ENCODE peak calls at places on chromosomes 16 and 17, in five cellular contexts. V is AG04450, R is fibroblast of the aortic adventitia, A is pancreas, D is upper lobe of left lung. S is an unnamed sample.
A peak's percentile ranks its signal among the peaks of the same experiment; 100 is the strongest.

GRCh38 chr16:69171325-69172095 is 15.5 kb upstream of the SNTB2 start:
- DNase-seq in V (peak; percentile 52), R (peak; percentile 76), A (no peak), D (no peak), S (peak; percentile 53)

GRCh38 chr17:72358465-72358864 is 237.6 kb downstream of the SOX9 start:
- DNase-seq in V (peak; percentile 66), R (peak; percentile 91), A (no peak), D (no peak), S (peak; percentile 81)

GRCh38 chr16:8878523-8878911 is 3.6 kb upstream of the LITAFD start:
- DNase-seq in V (peak; percentile 66), R (peak; percentile 32), A (no peak), D (no peak), S (peak; percentile 62)

GRCh38 chr16:23148513-23149266 is 562 bp downstream of the USP31 start:
- DNase-seq in V (no peak), R (peak; percentile 42), A (peak; percentile 87), D (peak; percentile 78), S (peak; percentile 47)

GRCh38 chr16:3922241-3922640 is 41.7 kb upstream of the CREBBP start:
- DNase-seq in V (no peak), R (no peak), A (no peak), D (no peak), S (no peak)

GRCh38 chr17:61127960-61128359 is 271.7 kb upstream of the TBX2 start:
- DNase-seq in V (no peak), R (no peak), A (no peak), D (no peak), S (no peak)

GRCh38 chr16:79897444-79898146 is 297.1 kb upstream of the MAF start:
- DNase-seq in V (no peak), R (no peak), A (no peak), D (no peak), S (peak; percentile 2)

GRCh38 chr17:58693208-58693607 is 806 bp downstream of the RAD51C start:
- DNase-seq in V (no peak), R (peak; percentile 32), A (no peak), D (no peak), S (no peak)

GRCh38 chr17:73307130-73307529 is 4.7 kb downstream of the CDC42EP4 start:
- DNase-seq in V (no peak), R (no peak), A (peak; percentile 85), D (peak; percentile 56), S (no peak)

GRCh38 chr16:55622930-55623561 is 32.7 kb upstream of the SLC6A2 start:
- DNase-seq in V (no peak), R (no peak), A (no peak), D (no peak), S (no peak)

GRCh38 chr16:47815655-47816054 is 340.1 kb downstream of the ABCC12 start:
- DNase-seq in V (no peak), R (no peak), A (no peak), D (no peak), S (peak; percentile 4)

GRCh38 chr16:69217433-69217832 is 30.5 kb downstream of the SNTB2 start:
- DNase-seq in V (peak; percentile 37), R (peak; percentile 71), A (no peak), D (no peak), S (peak; percentile 48)

GRCh38 chr16:1580956-1581355 is 30.9 kb downstream of the IFT140 start:
- DNase-seq in V (no peak), R (no peak), A (no peak), D (no peak), S (no peak)

GRCh38 chr16:77170805-77171204 is 20.2 kb upstream of the MON1B start:
- DNase-seq in V (no peak), R (no peak), A (no peak), D (no peak), S (no peak)

GRCh38 chr17:76631821-76632565 is 11.6 kb downstream of the ST6GALNAC1 start:
- DNase-seq in V (no peak), R (no peak), A (no peak), D (peak; percentile 82), S (no peak)

GRCh38 chr17:53058031-53058430 is 764.7 kb upstream of the KIF2B start:
- DNase-seq in V (no peak), R (no peak), A (no peak), D (no peak), S (no peak)

GRCh38 chr16:67801889-67802288 is 4.5 kb downstream of the RANBP10 start:
- DNase-seq in V (no peak), R (no peak), A (no peak), D (no peak), S (no peak)

GRCh38 chr16:80703391-80704071 is 100.9 kb downstream of the CDYL2 start:
- DNase-seq in V (no peak), R (no peak), A (no peak), D (no peak), S (no peak)

GRCh38 chr17:42266918-42267766 is 9.0 kb downstream of the STAT5B start:
- DNase-seq in V (peak; percentile 88), R (peak; percentile 68), A (no peak), D (peak; percentile 49), S (peak; percentile 98)

GRCh38 chr17:596763-597644 is 117.6 kb downstream of the VPS53 start:
- DNase-seq in V (no peak), R (peak; percentile 74), A (no peak), D (no peak), S (peak; percentile 59)

GRCh38 chr17:61416540-61417363 is 17.1 kb downstream of the TBX2 start:
- DNase-seq in V (no peak), R (peak; percentile 84), A (peak; percentile 83), D (peak; percentile 81), S (peak; percentile 87)

GRCh38 chr17:62140836-62141235 is 75.8 kb upstream of the MED13 start:
- DNase-seq in V (no peak), R (no peak), A (peak; percentile 72), D (peak; percentile 40), S (peak; percentile 78)

GRCh38 chr17:81471804-81472456 is 40.7 kb downstream of the ACTG1 start:
- DNase-seq in V (no peak), R (peak; percentile 80), A (no peak), D (no peak), S (peak; percentile 39)
- TF ChIP-seq CTCF in V (no peak), R (peak; percentile 47), A (no peak), D (no peak), S (no peak)

GRCh38 chr17:2749058-2749783 is at the start of gene CCDC92B:
- DNase-seq in V (no peak), R (no peak), A (peak; percentile 29), D (no peak), S (no peak)
- H3K4me3 ChIP-seq in V (no peak within 1 kb of the TSS), R (no peak within 1 kb of the TSS), A (no peak within 1 kb of the TSS), D (no peak within 1 kb of the TSS), S (no peak within 1 kb of the TSS)

GRCh38 chr16:85056211-85056748 is 28.7 kb downstream of the KIAA0513 start:
- DNase-seq in V (no peak), R (peak; percentile 43), A (no peak), D (no peak), S (peak; percentile 30)
- TF ChIP-seq CTCF in V (peak; percentile 56), R (peak; percentile 53), A (no peak), D (peak; percentile 29), S (peak; percentile 53)

GRCh38 chr17:56833023-56833811 is 503 bp downstream of the C17orf67 start:
- DNase-seq in V (peak; percentile 16), R (peak; percentile 54), A (peak; percentile 61), D (peak; percentile 70), S (peak; percentile 57)

GRCh38 chr17:56831364-56832095 is 2.2 kb downstream of the C17orf67 start:
- DNase-seq in V (no peak), R (no peak), A (no peak), D (no peak), S (no peak)

GRCh38 chr17:56833812-56834379 is at the start of the genes C17orf67 and DGKE:
- DNase-seq in V (peak; percentile 88), R (peak; percentile 96), A (peak; percentile 100), D (peak; percentile 98), S (peak; percentile 96)

GRCh38 chr17:56830726-56831363 is 2.9 kb downstream of the C17orf67 start:
- DNase-seq in V (no peak), R (no peak), A (peak; percentile 76), D (no peak), S (no peak)

DNA sequence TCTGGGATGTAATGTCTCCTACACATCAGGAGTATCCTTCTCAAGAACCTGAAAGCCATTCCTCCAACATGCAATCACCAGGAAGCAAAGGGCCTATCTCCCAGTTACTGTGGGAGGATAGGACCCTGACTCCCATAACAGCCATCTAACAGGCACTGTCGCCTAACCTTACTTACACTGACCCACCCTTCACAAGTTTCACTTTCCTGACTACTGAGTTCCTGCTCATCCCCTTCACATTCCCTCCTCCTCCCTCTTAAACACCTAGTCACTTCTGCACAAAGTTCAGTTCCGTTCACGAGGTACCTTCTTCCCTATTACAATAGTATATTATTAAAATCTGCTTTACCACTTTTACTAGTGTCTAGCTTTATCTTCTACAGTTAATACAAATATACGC is 1.3 kb downstream of the C17orf67 start:
- DNase-seq in V (no peak), R (no peak), A (no peak), D (no peak), S (no peak)
- H3K4me3 ChIP-seq in V (peak overlapping the region; percentile 89), R (peak overlapping the region; percentile 82), A (peak overlapping the region; percentile 64), D (peak overlapping the region; percentile 71), S (peak overlapping the region; percentile 66)

DNA sequence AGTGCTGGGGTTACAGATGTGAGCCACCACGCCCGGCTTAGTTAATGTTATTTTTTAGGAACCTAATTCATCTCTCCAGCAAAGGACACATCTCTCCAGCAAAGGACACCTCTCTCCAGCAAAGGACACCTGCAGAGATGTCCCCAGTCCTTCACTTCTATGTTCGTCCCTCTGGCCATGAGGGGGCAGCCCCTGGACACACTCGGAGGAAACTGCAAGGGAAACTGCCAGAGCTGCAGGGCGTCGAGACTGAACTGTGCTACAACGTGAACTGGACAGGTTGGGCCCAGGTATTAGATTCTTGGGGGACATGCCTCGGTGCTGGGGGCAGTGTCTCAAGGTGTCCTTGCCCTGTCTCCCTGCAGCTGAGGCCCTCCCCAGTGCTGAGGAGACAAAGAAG is 4.7 kb downstream of the PFAS start:
- DNase-seq in V (no peak), R (peak; percentile 2), A (no peak), D (peak; percentile 25), S (peak; percentile 36)
- TF ChIP-seq CTCF in V (peak; percentile 30), R (peak; percentile 17), A (peak; percentile 33), D (no peak), S (peak; percentile 39)

S was measured in fibroblast of pulmonary artery.